ENCODE peak calls at places on chromosomes 5 and 9, in six cellular contexts. C, Q, E, H, Z and M are unnamed samples.

GRCh38 chr9:91117959-91118651 is 243.6 kb downstream of the AUH start:
- DNase-seq in C (no peak), Q (peak; percentile 74), E (no peak), H (no peak), Z (no peak), M (no peak)

GRCh38 chr5:95080026-95080425 is 204.9 kb downstream of the MCTP1 start:
- DNase-seq in C (no peak), Q (no peak), E (no peak), H (no peak), Z (no peak), M (no peak)

GRCh38 chr5:73312146-73312871 is 136.3 kb downstream of the FOXD1 start:
- DNase-seq in C (no peak), Q (no peak), E (no peak), H (no peak), Z (no peak), M (no peak)

GRCh38 chr5:69152731-69153130 is 14.2 kb upstream of the CCNB1 start:
- DNase-seq in C (no peak), Q (no peak), E (no peak), H (no peak), Z (no peak), M (no peak)

GRCh38 chr5:113387844-113388243 is 46.9 kb downstream of the TSSK1B start:
- DNase-seq in C (no peak), Q (no peak), E (no peak), H (no peak), Z (no peak), M (no peak)

GRCh38 chr5:116492776-116493175 is 81.8 kb downstream of the SEMA6A start:
- DNase-seq in C (no peak), Q (no peak), E (no peak), H (no peak), Z (no peak), M (no peak)

GRCh38 chr5:132063090-132063911 is 2.8 kb downstream of the IL3 start:
- DNase-seq in C (peak; percentile 50), Q (peak; percentile 98), E (peak; percentile 89), H (peak; percentile 12), Z (peak; percentile 32), M (peak; percentile 45)

GRCh38 chr9:92634712-92635605 is 35.0 kb downstream of the IPPK start:
- DNase-seq in C (peak; percentile 41), Q (peak; percentile 96), E (peak; percentile 82), H (peak; percentile 15), Z (peak; percentile 81), M (peak; percentile 55)

GRCh38 chr5:174801798-174802197 is 77.4 kb downstream of the MSX2 start:
- DNase-seq in C (no peak), Q (no peak), E (no peak), H (no peak), Z (no peak), M (no peak)

GRCh38 chr9:27377811-27378345 is 80.9 kb upstream of the EQTN start:
- DNase-seq in C (no peak), Q (no peak), E (no peak), H (peak; percentile 82), Z (no peak), M (no peak)

GRCh38 chr5:106376522-106376921 is 1294.2 kb downstream of the EFNA5 start:
- DNase-seq in C (no peak), Q (no peak), E (no peak), H (no peak), Z (no peak), M (no peak)

GRCh38 chr5:173016621-173017046 is 33.1 kb downstream of the ATP6V0E1 start:
- DNase-seq in C (peak; percentile 79), Q (no peak), E (no peak), H (no peak), Z (no peak), M (peak; percentile 84)

GRCh38 chr5:34053133-34053532 is 10.1 kb upstream of the C1QTNF3 start:
- DNase-seq in C (no peak), Q (no peak), E (no peak), H (no peak), Z (no peak), M (no peak)

GRCh38 chr5:175750476-175751080 is 92.7 kb downstream of the HRH2 start:
- DNase-seq in C (no peak), Q (peak; percentile 45), E (no peak), H (no peak), Z (no peak), M (no peak)

GRCh38 chr5:151745071-151745705 is 13.2 kb downstream of the ATOX1 start:
- DNase-seq in C (peak; percentile 98), Q (no peak), E (no peak), H (peak; percentile 71), Z (no peak), M (no peak)

GRCh38 chr5:76590027-76590426 is 33.2 kb downstream of the F2RL2 start:
- DNase-seq in C (no peak), Q (no peak), E (no peak), H (peak; percentile 53), Z (no peak), M (no peak)

GRCh38 chr9:110192531-110193326 is 15.2 kb downstream of the C9orf152 start:
- DNase-seq in C (no peak), Q (no peak), E (no peak), H (no peak), Z (no peak), M (no peak)

GRCh38 chr5:448766-449090 is 5.8 kb downstream of the EXOC3 start:
- DNase-seq in C (no peak), Q (no peak), E (no peak), H (no peak), Z (no peak), M (no peak)

GRCh38 chr5:447501-447900 is 4.5 kb downstream of the EXOC3 start:
- DNase-seq in C (no peak), Q (no peak), E (no peak), H (no peak), Z (no peak), M (no peak)

GRCh38 chr5:446864-447263 is 3.9 kb downstream of the EXOC3 start:
- DNase-seq in C (peak; percentile 24), Q (no peak), E (peak; percentile 43), H (no peak), Z (no peak), M (peak; percentile 42)

GRCh38 chr5:448061-448765 is 5.2 kb downstream of the EXOC3 start:
- DNase-seq in C (no peak), Q (no peak), E (no peak), H (no peak), Z (no peak), M (no peak)

GRCh38 chr5:449151-449550 is 6.2 kb downstream of the EXOC3 start:
- DNase-seq in C (no peak), Q (no peak), E (no peak), H (no peak), Z (no peak), M (no peak)
- TF ChIP-seq ZNF274 in C (no peak), Q (no peak), E (no peak), H (no peak), Z (no peak), M (no peak)

DNA sequence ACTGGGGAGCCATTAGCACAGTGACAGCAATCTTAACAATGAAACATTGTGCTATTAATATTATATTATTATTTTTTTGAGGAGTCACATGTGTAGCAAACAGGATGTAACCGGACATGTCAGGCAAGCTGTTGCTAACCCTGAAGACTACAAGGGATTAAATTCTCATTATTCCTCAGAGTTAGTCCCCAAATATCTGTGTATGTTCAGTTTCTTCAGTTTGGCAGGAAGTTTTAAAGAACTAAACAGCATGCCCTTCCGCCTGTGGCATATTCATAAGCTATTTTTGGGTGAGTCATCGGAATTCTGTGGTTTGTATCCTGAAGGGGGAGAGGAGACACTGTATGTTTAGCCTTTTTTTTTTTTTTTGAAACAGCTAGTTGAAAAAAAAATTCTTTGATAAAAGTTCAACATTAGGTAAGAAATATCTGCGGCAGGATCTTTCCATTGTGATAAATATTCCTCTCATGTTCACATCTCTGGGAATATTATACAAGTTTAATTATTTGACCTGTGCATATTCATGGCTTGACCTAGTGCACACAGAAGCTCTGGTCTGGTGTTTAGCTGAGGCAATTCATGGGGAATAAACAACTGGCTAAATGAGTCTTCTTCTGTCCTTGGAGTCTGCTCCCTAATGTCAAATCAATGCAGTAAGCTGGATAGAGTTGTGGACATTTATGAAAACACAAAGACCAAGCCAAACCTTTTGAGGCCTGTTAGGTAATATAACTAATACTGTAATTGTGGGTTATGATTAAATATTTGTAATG is 202.7 kb upstream of the CDKN2B start:
- DNase-seq in C (peak; percentile 79), Q (no peak), E (no peak), H (no peak), Z (no peak), M (peak; percentile 70)
- TF ChIP-seq ZNF274 in C (no peak), Q (no peak), E (no peak), H (no peak), Z (no peak), M (no peak)

GRCh38 chr9:135492886-135493669 is 7.4 kb upstream of the MRPS2 start:
- DNase-seq in C (no peak), Q (no peak), E (no peak), H (no peak), Z (no peak), M (no peak)
- TF ChIP-seq ZNF274 in C (no peak), Q (no peak), E (no peak), H (no peak), Z (no peak), M (no peak)

GRCh38 chr9:134420281-134420835 is 94.1 kb downstream of the RXRA start:
- DNase-seq in C (no peak), Q (no peak), E (no peak), H (no peak), Z (no peak), M (no peak)
- TF ChIP-seq ZNF274 in C (no peak), Q (no peak), E (no peak), H (no peak), Z (no peak), M (no peak)

GRCh38 chr5:93589812-93590215 is 6.8 kb downstream of the NR2F1 start:
- DNase-seq in C (no peak), Q (no peak), E (no peak), H (no peak), Z (no peak), M (no peak)
- TF ChIP-seq ZNF274 in C (no peak), Q (no peak), E (no peak), H (no peak), Z (no peak), M (no peak)

DNA sequence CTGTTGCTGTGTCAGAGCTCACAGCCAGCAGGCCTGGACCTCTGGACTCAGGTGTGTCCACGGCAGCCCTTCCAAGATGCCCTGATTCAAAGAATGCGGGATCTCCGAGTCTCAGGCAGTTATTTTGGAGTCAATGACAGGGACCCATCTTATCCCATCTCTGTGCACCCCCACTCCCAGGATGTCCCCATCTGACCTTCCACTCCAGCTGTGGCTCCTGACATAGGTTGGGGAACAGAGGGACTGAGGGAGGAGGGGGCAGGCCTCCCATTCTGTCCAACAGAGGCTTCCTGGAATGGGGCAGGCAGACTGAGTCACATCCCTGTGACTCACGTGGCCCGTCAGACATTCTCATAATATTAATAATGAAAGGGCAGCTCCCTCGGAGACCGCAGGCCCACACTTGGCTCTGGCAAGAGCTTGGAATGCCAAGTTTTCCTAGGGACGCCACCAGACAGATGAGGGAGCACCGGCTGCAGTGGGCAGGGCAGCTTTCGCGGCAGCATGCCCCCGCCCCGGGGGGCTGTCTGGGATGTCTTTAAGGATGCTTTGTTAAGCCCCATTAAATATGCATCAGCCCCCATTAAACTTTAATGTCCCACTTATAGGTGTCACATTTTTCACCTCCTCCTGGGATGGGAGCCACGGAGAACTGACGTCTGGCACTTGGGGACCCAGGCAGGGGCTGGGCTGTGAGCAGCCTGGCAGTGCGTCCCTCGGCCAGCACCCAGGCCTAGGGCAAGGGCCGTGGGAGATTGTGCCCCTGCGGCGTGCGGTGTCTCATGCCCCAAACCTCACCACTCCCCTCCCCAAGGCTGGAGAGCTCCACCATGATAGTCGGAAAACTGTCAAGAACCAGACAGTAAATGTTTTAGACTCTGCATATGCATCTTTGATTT is 23.6 kb upstream of the FIBCD1 start:
- DNase-seq in C (peak; percentile 79), Q (no peak), E (peak; percentile 61), H (no peak), Z (no peak), M (no peak)
- TF ChIP-seq ZNF274 in C (no peak), Q (no peak), E (no peak), H (no peak), Z (no peak), M (no peak)